ENCODE peak calls at places on chromosomes 11 and 22, in six cellular contexts. P is brain microvascular endothelial cell; X is fibroblast of lung; T is MM.1S; D is effector memory CD4-positive, alpha-beta T cell; K is GM23248. S is an unnamed sample.

GRCh38 chr11:110979696-110980095 is 265.8 kb upstream of the POU2AF2 start:
- DNase-seq in P (no peak), X (no peak), T (no peak), D (no peak), K (peak), S (no peak)

GRCh38 chr11:32391965-32392553 is 43.3 kb downstream of the WT1 start:
- DNase-seq in P (peak), X (peak), T (no peak), D (no peak), K (peak), S (no peak)

GRCh38 chr11:21465203-21465602 is 727.7 kb upstream of the ANO5 start:
- DNase-seq in P (no peak), X (no peak), T (no peak), D (no peak), K (no peak), S (no peak)

GRCh38 chr11:43879789-43880639 is 617 bp upstream of the ALKBH3 start:
- DNase-seq in P (no peak), X (no peak), T (no peak), D (no peak), K (no peak), S (no peak)

GRCh38 chr22:45231293-45231692 is 9.4 kb downstream of the KIAA0930 start:
- DNase-seq in P (no peak), X (no peak), T (no peak), D (no peak), K (no peak), S (no peak)

GRCh38 chr11:65833297-65834030 is at the start of gene SNX32:
- DNase-seq in P (peak), X (peak), T (peak), D (peak), K (peak), S (peak)

GRCh38 chr11:118437046-118437735 is 899 bp downstream of the KMT2A start:
- DNase-seq in P (no peak), X (peak), T (peak), D (peak), K (peak), S (peak)

GRCh38 chr11:65401803-65402248 is 15.4 kb downstream of the FRMD8 start:
- DNase-seq in P (no peak), X (no peak), T (no peak), D (no peak), K (no peak), S (no peak)

GRCh38 chr11:3826721-3827120 is 14.0 kb downstream of the RHOG start:
- DNase-seq in P (no peak), X (no peak), T (no peak), D (no peak), K (no peak), S (peak)

GRCh38 chr22:37998543-37998942 is 14.2 kb upstream of the SOX10 start:
- DNase-seq in P (no peak), X (no peak), T (no peak), D (no peak), K (no peak), S (peak)

GRCh38 chr11:129012880-129013279 is 70.2 kb upstream of the TP53AIP1 start:
- DNase-seq in P (no peak), X (no peak), T (no peak), D (no peak), K (no peak), S (no peak)

GRCh38 chr22:37782340-37783168 is 25.2 kb upstream of the GCAT start:
- DNase-seq in P (no peak), X (no peak), T (no peak), D (no peak), K (peak), S (no peak)

GRCh38 chr22:17920145-17920605 is 104.2 kb downstream of the MICAL3 start:
- DNase-seq in P (peak), X (peak), T (no peak), D (no peak), K (no peak), S (no peak)

GRCh38 chr11:88534185-88534584 is 196.6 kb upstream of the CTSC start:
- DNase-seq in P (no peak), X (no peak), T (no peak), D (no peak), K (no peak), S (no peak)

GRCh38 chr11:88537613-88538012 is 200.1 kb upstream of the CTSC start:
- DNase-seq in P (no peak), X (no peak), T (no peak), D (no peak), K (no peak), S (no peak)

GRCh38 chr11:88535916-88536547 is 198.5 kb upstream of the CTSC start:
- DNase-seq in P (no peak), X (peak), T (no peak), D (no peak), K (peak), S (no peak)

GRCh38 chr11:88533001-88533400 is 195.5 kb upstream of the CTSC start:
- DNase-seq in P (no peak), X (no peak), T (no peak), D (no peak), K (no peak), S (no peak)

DNA sequence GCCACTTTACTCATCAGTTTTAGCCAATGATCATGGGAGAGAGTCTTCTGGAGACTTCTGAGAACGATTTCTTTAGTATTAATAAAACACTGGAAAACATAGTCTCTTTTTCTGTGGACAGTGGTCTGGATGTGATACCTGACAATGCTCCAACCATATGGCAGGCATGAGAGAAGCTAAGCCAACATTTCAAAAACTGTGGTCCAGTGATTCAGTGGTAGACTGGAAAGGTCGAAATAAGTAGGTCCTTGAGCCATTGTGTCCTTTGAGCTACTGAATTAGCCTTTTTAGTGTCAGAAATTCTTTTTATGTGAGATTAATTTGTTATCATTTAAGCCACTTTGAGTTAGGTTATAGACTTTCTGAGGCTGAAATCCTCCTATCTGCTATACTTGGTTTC is 197.7 kb upstream of the CTSC start:
- DNase-seq in P (no peak), X (peak), T (no peak), D (no peak), K (peak), S (no peak)
- H3K27ac ChIP-seq in P (peak), X (peak), T (no peak), D (no peak), K (peak), S (no peak)

GRCh38 chr22:30538280-30538679 is 8.3 kb downstream of the SEC14L6 start:
- DNase-seq in P (peak), X (no peak), T (no peak), D (no peak), K (peak), S (no peak)

GRCh38 chr22:30539368-30539767 is 7.2 kb downstream of the SEC14L6 start:
- DNase-seq in P (no peak), X (no peak), T (no peak), D (no peak), K (no peak), S (no peak)

GRCh38 chr22:30542811-30543188 is 3.7 kb downstream of the SEC14L6 start:
- DNase-seq in P (no peak), X (no peak), T (no peak), D (no peak), K (no peak), S (no peak)

GRCh38 chr22:30546616-30547015 is at the start of gene SEC14L6:
- DNase-seq in P (no peak), X (no peak), T (no peak), D (no peak), K (no peak), S (no peak)

GRCh38 chr22:30541979-30542810 is 4.3 kb downstream of the SEC14L6 start:
- DNase-seq in P (no peak), X (peak), T (no peak), D (no peak), K (peak), S (no peak)
- H3K27ac ChIP-seq in P (no peak), X (no peak), T (no peak), D (no peak), K (no peak), S (no peak)

GRCh38 chr22:29883045-29883830 is at the start of gene MTMR3:
- DNase-seq in P (peak), X (peak), T (peak), D (peak), K (peak), S (peak)
- H3K27ac ChIP-seq in P (peak), X (peak), T (peak), D (peak), K (peak), S (peak)

GRCh38 chr22:35452810-35453743 is 53.1 kb downstream of the MCM5 start:
- DNase-seq in P (no peak), X (no peak), T (no peak), D (no peak), K (no peak), S (no peak)
- H3K27ac ChIP-seq in P (no peak), X (no peak), T (no peak), D (no peak), K (no peak), S (peak)

GRCh38 chr22:43014876-43015676 is at the start of gene PACSIN2:
- DNase-seq in P (peak), X (peak), T (peak), D (peak), K (peak), S (peak)

GRCh38 chr22:43014062-43014875 is 680 bp downstream of the PACSIN2 start:
- DNase-seq in P (no peak), X (no peak), T (peak), D (peak), K (peak), S (no peak)

GRCh38 chr22:43017525-43018290 is 2.8 kb upstream of the PACSIN2 start:
- DNase-seq in P (no peak), X (no peak), T (no peak), D (no peak), K (no peak), S (no peak)

GRCh38 chr22:43013355-43014061 is 1.4 kb downstream of the PACSIN2 start:
- DNase-seq in P (no peak), X (no peak), T (no peak), D (no peak), K (peak), S (no peak)

DNA sequence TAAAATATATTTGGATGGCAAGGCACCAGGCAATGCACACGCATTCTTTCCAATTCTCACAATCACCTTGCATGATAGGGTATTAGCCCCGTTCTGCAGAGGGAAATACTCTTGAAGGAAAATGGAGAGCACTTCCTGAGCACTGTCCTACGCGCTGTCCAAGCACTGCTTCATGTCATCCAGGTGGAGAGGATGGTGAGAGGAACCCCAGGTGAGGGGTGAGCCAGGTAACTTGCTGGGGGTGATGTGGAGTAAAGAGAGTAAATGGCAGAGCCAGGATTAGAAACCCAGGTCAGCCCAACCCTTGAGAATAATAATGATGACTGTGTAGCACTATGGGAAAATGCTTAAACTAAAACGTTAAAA is 711 bp upstream of the PACSIN2 start:
- DNase-seq in P (no peak), X (no peak), T (no peak), D (no peak), K (no peak), S (no peak)
- H3K27ac ChIP-seq in P (no peak), X (no peak), T (no peak), D (peak), K (no peak), S (no peak)

DNA sequence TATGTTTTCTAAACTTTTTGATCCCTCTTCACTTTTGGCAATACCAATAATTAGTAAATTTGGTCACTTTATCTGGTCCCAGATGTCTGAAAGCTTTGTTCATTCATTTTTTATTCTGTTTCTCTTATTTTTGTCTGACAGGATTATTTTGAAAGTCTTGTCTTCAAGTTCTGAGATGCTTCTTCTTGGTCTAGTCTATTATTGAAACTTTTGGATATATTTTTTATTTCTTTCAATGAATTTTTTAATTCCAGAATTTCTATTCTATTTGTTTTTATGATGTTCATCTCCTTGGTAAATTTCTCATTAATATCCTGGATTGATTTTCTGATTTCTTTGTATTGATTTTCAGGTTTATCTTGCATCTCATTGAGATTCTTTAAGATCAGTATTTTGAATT is 54.1 kb upstream of the RAB38 start:
- DNase-seq in P (no peak), X (no peak), T (no peak), D (no peak), K (no peak), S (no peak)
- H3K27ac ChIP-seq in P (no peak), X (no peak), T (no peak), D (no peak), K (no peak), S (no peak)

GRCh38 chr11:70688142-70688541 is 289.8 kb downstream of the CTTN start:
- DNase-seq in P (no peak), X (no peak), T (no peak), D (no peak), K (no peak), S (no peak)
- H3K27ac ChIP-seq in P (no peak), X (no peak), T (no peak), D (no peak), K (no peak), S (no peak)

GRCh38 chr11:58573451-58574104 is 2.1 kb downstream of the LPXN start:
- DNase-seq in P (peak), X (peak), T (peak), D (peak), K (peak), S (no peak)
- H3K27ac ChIP-seq in P (peak), X (peak), T (peak), D (peak), K (peak), S (peak)

GRCh38 chr11:9858218-9858617 is 194.3 kb downstream of the SWAP70 start:
- DNase-seq in P (no peak), X (peak), T (no peak), D (no peak), K (no peak), S (no peak)
- H3K27ac ChIP-seq in P (peak), X (peak), T (no peak), D (no peak), K (peak), S (no peak)